ENCODE peak calls at places on chromosome 1, in four cellular contexts. Z is K562, C is GM12878, P is HL-60. K is an unnamed sample.

GRCh38 chr1:163365186-163365585 is 43.4 kb downstream of the NUF2 start:
- DNase-seq in Z (no peak), C (no peak), P (no peak), K (no peak)

GRCh38 chr1:153565529-153566374 is at the start of gene S100A2:
- DNase-seq in Z (no peak), C (peak), P (peak), K (peak)

GRCh38 chr1:48869116-48869893 is 92.6 kb upstream of the BEND5 start:
- DNase-seq in Z (no peak), C (no peak), P (no peak), K (no peak)

GRCh38 chr1:172821609-172822274 is 162.8 kb downstream of the FASLG start:
- DNase-seq in Z (peak), C (no peak), P (no peak), K (no peak)

GRCh38 chr1:111474106-111474505 is 322 bp downstream of the C1orf162 start:
- DNase-seq in Z (no peak), C (no peak), P (no peak), K (no peak)

GRCh38 chr1:65141394-65141793 is 6.6 kb upstream of the AK4 start:
- DNase-seq in Z (no peak), C (no peak), P (no peak), K (no peak)

GRCh38 chr1:96863449-96863848 is 141.9 kb downstream of the PTBP2 start:
- DNase-seq in Z (no peak), C (no peak), P (no peak), K (no peak)

GRCh38 chr1:10220200-10220599 is 9.8 kb downstream of the KIF1B start:
- DNase-seq in Z (no peak), C (no peak), P (no peak), K (no peak)

GRCh38 chr1:67882196-67882958 is 49.1 kb upstream of the GNG12 start:
- DNase-seq in Z (no peak), C (no peak), P (no peak), K (no peak)

GRCh38 chr1:7538033-7538432 is 233.1 kb upstream of the VAMP3 start:
- DNase-seq in Z (no peak), C (no peak), P (no peak), K (no peak)

GRCh38 chr1:167360120-167360519 is 139.4 kb downstream of the POU2F1 start:
- DNase-seq in Z (no peak), C (no peak), P (no peak), K (no peak)

GRCh38 chr1:162070825-162071224 is 1.3 kb downstream of the NOS1AP start:
- DNase-seq in Z (no peak), C (no peak), P (no peak), K (no peak)

GRCh38 chr1:225427249-225428065 is at the start of gene LBR:
- DNase-seq in Z (peak), C (no peak), P (no peak), K (peak)

GRCh38 chr1:2933431-2934172 is 87.7 kb upstream of the ACTRT2 start:
- DNase-seq in Z (no peak), C (no peak), P (no peak), K (no peak)

GRCh38 chr1:113205980-113206766 is 133.2 kb downstream of the LRIG2 start:
- DNase-seq in Z (no peak), C (no peak), P (no peak), K (no peak)

GRCh38 chr1:61808968-61809367 is 66.7 kb downstream of the PATJ start:
- DNase-seq in Z (no peak), C (no peak), P (no peak), K (no peak)

GRCh38 chr1:152141971-152142584 is 16.9 kb downstream of the RPTN start:
- DNase-seq in Z (peak), C (no peak), P (peak), K (no peak)

GRCh38 chr1:64090436-64090835 is 113.0 kb upstream of the UBE2U start:
- DNase-seq in Z (no peak), C (no peak), P (no peak), K (no peak)

GRCh38 chr1:167156466-167156865 is 62.6 kb downstream of the STYXL2 start:
- DNase-seq in Z (no peak), C (no peak), P (no peak), K (no peak)

GRCh38 chr1:116170901-116171589 is 59.8 kb downstream of the MAB21L3 start:
- DNase-seq in Z (no peak), C (no peak), P (no peak), K (no peak)

GRCh38 chr1:108142258-108142657 is 57.9 kb downstream of the SLC25A24 start:
- DNase-seq in Z (no peak), C (no peak), P (no peak), K (no peak)

GRCh38 chr1:175450219-175450618 is 257.6 kb upstream of the KIAA0040 start:
- DNase-seq in Z (no peak), C (no peak), P (no peak), K (no peak)

GRCh38 chr1:228646717-228647522 is 88.4 kb upstream of the RHOU start:
- DNase-seq in Z (no peak), C (no peak), P (peak), K (peak)

GRCh38 chr1:173742203-173742886 is 27.6 kb downstream of the KLHL20 start:
- DNase-seq in Z (no peak), C (no peak), P (no peak), K (no peak)

GRCh38 chr1:28236656-28237331 is 870 bp downstream of the ATP5IF1 start:
- DNase-seq in Z (peak), C (no peak), P (no peak), K (no peak)

GRCh38 chr1:28229089-28229488 is 3.7 kb downstream of the DNAJC8 start:
- DNase-seq in Z (no peak), C (no peak), P (no peak), K (no peak)

GRCh38 chr1:28235746-28236655 is at the start of gene ATP5IF1:
- DNase-seq in Z (peak), C (peak), P (peak), K (peak)

GRCh38 chr1:28233264-28233606 is 406 bp upstream of the DNAJC8 start:
- DNase-seq in Z (no peak), C (no peak), P (no peak), K (no peak)

DNA sequence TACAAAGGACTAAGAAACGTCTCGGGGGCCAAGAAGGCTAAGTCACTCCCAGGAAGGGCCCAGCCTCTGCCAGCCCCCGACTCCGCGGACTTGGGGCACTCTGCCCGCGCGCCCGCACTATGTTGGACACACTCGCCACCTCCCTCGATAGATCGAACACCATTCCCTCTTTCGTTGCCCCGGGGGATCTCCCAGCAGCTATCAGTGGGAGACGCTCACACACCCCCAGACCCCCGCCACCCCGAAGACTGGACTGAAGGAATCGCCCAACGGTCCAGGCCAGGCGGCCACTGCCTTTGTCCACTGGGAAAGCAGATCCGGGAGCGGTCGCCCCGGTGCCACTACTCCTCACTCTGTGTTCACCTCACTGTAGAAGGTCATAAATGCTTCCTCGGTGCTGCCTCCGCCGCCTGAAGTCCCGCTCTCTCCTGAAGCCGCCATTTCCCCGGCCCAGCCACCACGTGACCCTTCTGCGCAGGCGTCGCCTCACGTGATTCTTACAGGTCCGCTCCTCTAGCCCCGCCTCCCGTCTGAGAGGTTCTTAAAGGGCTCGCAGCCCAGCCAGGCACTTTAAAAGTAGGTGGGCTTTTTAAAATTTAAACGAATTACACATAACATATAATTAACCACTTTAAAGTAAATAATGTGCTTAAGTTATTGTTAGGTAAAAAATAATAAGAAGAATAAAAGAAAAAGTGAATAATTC is at the start of gene DNAJC8:
- DNase-seq in Z (peak), C (no peak), P (peak), K (peak)
- TF ChIP-seq SPI1 in Z (no peak), C (no peak), P (no peak), K (no peak)

GRCh38 chr1:25825605-25826004 is 5.9 kb downstream of the MTFR1L start:
- DNase-seq in Z (no peak), C (no peak), P (no peak), K (no peak)
- TF ChIP-seq SPI1 in Z (no peak), C (no peak), P (no peak), K (no peak)

DNA sequence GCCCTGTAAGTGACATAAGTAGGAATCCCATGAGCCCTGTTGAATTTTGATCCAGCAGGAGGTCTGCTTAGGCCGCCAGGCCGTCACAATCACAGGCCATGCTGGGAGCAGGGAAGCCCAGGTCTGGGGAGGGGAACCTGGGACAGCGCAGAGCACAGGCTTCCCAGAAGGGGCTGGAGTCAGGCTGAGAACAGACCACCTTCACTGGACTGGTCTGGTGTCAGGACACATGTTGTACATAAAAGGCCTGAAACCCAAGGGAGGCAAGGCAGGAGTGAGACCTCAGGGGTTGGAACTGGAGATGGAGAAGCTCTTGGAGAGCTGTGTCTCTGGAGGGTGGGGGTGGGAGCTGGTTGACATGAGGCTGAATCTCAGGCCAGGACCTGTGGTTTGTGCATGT is 63.3 kb upstream of the ARTN start:
- DNase-seq in Z (no peak), C (no peak), P (no peak), K (no peak)
- TF ChIP-seq SPI1 in Z (no peak), C (no peak), P (no peak), K (no peak)

DNA sequence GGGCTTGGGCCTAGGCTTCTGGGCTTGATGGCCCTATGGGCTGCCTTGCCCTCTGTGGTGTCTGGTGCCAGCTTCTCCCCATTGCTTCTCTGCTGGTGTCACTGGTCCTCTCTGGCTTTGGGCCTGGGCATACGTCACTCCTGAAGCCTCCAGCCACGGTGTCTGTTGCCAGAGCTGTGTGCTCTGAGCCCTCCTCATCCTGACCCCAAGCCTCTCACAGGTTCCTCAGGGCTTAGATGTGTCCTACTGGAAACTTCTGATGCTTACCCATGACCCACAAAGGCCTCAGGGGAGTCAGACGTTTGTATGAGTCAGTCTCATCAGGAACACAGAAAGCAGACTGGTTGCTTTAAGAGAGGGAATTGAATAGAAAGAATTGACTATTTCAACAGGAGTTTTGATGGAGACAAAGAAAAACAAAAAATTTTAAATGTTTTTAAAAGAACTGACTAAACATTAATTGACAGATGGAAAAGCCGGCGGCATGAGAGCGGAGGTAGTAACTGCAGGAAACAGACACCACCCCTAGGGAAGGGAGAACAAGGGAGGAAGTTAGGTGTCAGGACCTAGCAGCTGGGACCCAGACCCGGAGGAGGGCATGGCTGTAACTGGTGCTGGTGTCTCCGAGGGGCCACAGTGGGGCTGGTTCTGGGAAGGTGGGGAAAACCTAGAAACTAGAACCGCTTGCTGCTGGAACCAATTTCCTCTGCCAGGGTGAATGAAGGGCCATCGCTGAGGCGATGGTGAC is 39.9 kb upstream of the CITED4 start:
- DNase-seq in Z (no peak), C (no peak), P (peak), K (no peak)
- TF ChIP-seq SPI1 in Z (peak), C (no peak), P (no peak), K (no peak)

DNA sequence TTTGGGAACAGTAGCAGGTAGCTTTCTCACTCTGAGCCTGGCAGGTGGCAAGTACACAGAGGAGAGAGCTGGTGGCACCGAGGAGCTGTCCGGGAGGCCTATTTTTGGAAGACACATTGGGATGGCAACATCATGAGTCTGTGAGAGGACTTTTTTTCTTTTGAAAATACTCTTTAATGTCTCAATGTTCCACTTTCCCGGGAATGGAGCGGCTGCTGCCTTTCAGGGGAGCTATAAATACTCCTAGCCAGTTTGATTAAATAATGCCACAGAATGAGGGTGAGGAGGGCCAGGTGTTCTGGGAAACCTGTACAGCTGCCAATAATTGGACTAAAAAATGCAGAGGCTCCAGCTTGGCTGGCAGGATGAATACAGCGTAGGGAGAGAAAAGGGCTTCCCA is 93.3 kb upstream of the COG2 start:
- DNase-seq in Z (no peak), C (no peak), P (no peak), K (no peak)
- TF ChIP-seq SPI1 in Z (no peak), C (no peak), P (no peak), K (no peak)